ENCODE peak calls at places on chromosomes 16 and 17, in four cellular contexts. F is A549, L is K562, D is HepG2. V is an unnamed sample.

GRCh38 chr17:60989439-60989838 is 311.8 kb downstream of the BCAS3 start:
- DNase-seq in F (no peak), L (no peak), D (no peak), V (no peak)

GRCh38 chr16:89179656-89180315 is 8.2 kb downstream of the CDH15 start:
- DNase-seq in F (no peak), L (no peak), D (no peak), V (no peak)

GRCh38 chr17:73401911-73402310 is 90.1 kb upstream of the CDC42EP4 start:
- DNase-seq in F (no peak), L (peak; percentile 52), D (peak; percentile 31), V (peak; percentile 63)

GRCh38 chr16:27642753-27643152 is 92.8 kb downstream of the KATNIP start:
- DNase-seq in F (no peak), L (peak; percentile 57), D (peak; percentile 35), V (peak; percentile 49)

GRCh38 chr16:30346286-30346685 is 8.8 kb downstream of the CD2BP2 start:
- DNase-seq in F (no peak), L (no peak), D (no peak), V (no peak)

GRCh38 chr17:5680766-5681165 is 96.5 kb upstream of the NLRP1 start:
- DNase-seq in F (no peak), L (no peak), D (no peak), V (no peak)

GRCh38 chr16:67241008-67241900 is 6.0 kb downstream of the FHOD1 start:
- DNase-seq in F (peak; percentile 76), L (peak; percentile 83), D (peak; percentile 32), V (no peak)

GRCh38 chr17:13024526-13025263 is 6.9 kb upstream of the ELAC2 start:
- DNase-seq in F (peak; percentile 79), L (peak; percentile 78), D (peak; percentile 55), V (peak; percentile 86)

GRCh38 chr17:3843935-3844516 is 2.0 kb downstream of the NCBP3 start:
- DNase-seq in F (peak; percentile 87), L (peak; percentile 64), D (peak; percentile 59), V (peak; percentile 67)

GRCh38 chr16:51807551-51807950 is 656.5 kb upstream of the SALL1 start:
- DNase-seq in F (no peak), L (no peak), D (no peak), V (no peak)

GRCh38 chr17:57662644-57663308 is 82.3 kb downstream of the CCDC182 start:
- DNase-seq in F (peak; percentile 37), L (peak; percentile 94), D (peak; percentile 12), V (peak; percentile 98)

GRCh38 chr16:54654429-54654828 is 276.2 kb upstream of the IRX5 start:
- DNase-seq in F (no peak), L (no peak), D (no peak), V (no peak)

GRCh38 chr16:88737298-88738166 is 31.2 kb downstream of the CTU2 start:
- DNase-seq in F (peak; percentile 65), L (peak; percentile 92), D (peak; percentile 55), V (peak; percentile 81)

GRCh38 chr17:46071796-46072195 is 72.7 kb downstream of the STH start:
- DNase-seq in F (no peak), L (no peak), D (no peak), V (no peak)

GRCh38 chr17:1227917-1228751 is 42.1 kb upstream of the BHLHA9 start:
- DNase-seq in F (no peak), L (no peak), D (no peak), V (peak; percentile 33)

GRCh38 chr17:2023692-2024571 is 1.2 kb downstream of the RTN4RL1 start:
- DNase-seq in F (peak; percentile 55), L (peak; percentile 46), D (no peak), V (peak; percentile 86)

GRCh38 chr17:43349142-43349541 is 49.7 kb upstream of the ARL4D start:
- DNase-seq in F (no peak), L (peak; percentile 6), D (no peak), V (no peak)

GRCh38 chr17:50130778-50131317 is 888 bp upstream of the SAMD14 start:
- DNase-seq in F (no peak), L (no peak), D (peak; percentile 39), V (no peak)

GRCh38 chr16:24748242-24748641 is 18.8 kb downstream of the TNRC6A start:
- DNase-seq in F (peak; percentile 35), L (peak; percentile 58), D (no peak), V (no peak)

GRCh38 chr16:9261376-9261775 is 169.9 kb downstream of the HAPSTR1 start:
- DNase-seq in F (no peak), L (no peak), D (no peak), V (no peak)

GRCh38 chr16:46728804-46729203 is 19.3 kb downstream of the MYLK3 start:
- DNase-seq in F (no peak), L (no peak), D (no peak), V (no peak)

GRCh38 chr16:57505169-57505568 is 18.9 kb upstream of the DOK4 start:
- DNase-seq in F (no peak), L (no peak), D (no peak), V (no peak)

GRCh38 chr17:26792486-26792885 is 501.4 kb upstream of the WSB1 start:
- DNase-seq in F (no peak), L (no peak), D (no peak), V (no peak)

GRCh38 chr17:4790705-4791088 is 1.9 kb downstream of the GLTPD2 start:
- DNase-seq in F (no peak), L (no peak), D (no peak), V (no peak)

GRCh38 chr17:64216385-64217248 is 46.4 kb downstream of the TEX2 start:
- DNase-seq in F (no peak), L (peak; percentile 74), D (peak; percentile 94), V (peak; percentile 46)

GRCh38 chr16:68369697-68370096 is 58.9 kb downstream of the PRMT7 start:
- DNase-seq in F (no peak), L (no peak), D (no peak), V (no peak)

GRCh38 chr16:71669926-71670536 is 44.0 kb downstream of the MARVELD3 start:
- DNase-seq in F (no peak), L (no peak), D (no peak), V (no peak)

GRCh38 chr17:48757524-48757961 is 29.0 kb upstream of the HOXB13 start:
- DNase-seq in F (no peak), L (no peak), D (no peak), V (no peak)

GRCh38 chr17:77645441-77646430 is 312.8 kb upstream of the TNRC6C start:
- DNase-seq in F (no peak), L (no peak), D (no peak), V (no peak)

GRCh38 chr16:2950400-2950724 is 13.7 kb upstream of the KREMEN2 start:
- DNase-seq in F (no peak), L (no peak), D (no peak), V (no peak)

GRCh38 chr16:77675464-77676324 is 46.6 kb upstream of the NUDT7 start:
- DNase-seq in F (peak; percentile 41), L (peak; percentile 71), D (peak; percentile 74), V (peak; percentile 78)

DNA sequence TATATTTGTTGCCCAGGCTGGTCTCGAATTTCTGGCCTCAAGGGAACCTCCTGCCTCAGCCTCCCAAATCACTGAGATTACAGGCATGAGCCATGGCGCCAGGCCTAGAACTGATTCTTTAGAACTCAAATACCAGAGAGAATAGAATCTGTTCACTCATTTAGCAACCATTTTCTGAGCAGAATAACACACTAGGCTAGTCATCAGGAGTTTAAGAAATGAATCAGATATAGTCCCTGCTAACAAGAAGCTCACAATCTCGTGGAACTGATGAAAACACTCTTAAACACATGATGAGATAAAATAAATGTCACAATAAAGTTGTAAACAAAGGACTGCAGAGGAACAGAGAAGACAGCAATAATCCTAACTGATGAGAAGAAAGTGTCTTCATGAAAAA is 55.8 kb upstream of the ADCY9 start:
- DNase-seq in F (no peak), L (no peak), D (no peak), V (no peak)
- TF ChIP-seq HMGXB4 in F (no peak), L (no peak), D (no peak), V (no peak)

GRCh38 chr16:64356267-64356666 is 765.6 kb downstream of the CDH11 start:
- DNase-seq in F (no peak), L (no peak), D (no peak), V (no peak)
- TF ChIP-seq ESRRA in F (no peak), L (no peak), D (no peak), V (no peak)

DNA sequence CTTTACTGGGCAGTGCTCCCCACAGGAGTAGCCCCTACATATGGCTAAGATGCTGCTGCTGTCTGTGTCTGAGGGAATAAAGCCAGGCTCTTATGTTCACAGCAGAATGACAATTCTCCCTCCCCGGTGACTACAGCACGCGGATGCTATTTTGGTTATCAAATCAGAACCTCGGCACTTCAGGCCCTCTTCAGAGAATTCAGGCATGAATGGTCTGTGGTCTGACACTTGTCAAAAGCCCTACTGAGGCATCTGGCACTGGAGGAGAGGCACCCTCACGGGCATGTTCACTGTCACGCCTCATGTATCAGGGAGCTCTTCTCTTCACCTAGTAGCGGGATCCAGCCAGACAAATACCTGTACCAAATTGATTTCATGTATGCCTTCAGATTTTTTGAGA is 30.4 kb downstream of the KIAA0513 start:
- DNase-seq in F (no peak), L (no peak), D (no peak), V (no peak)
- TF ChIP-seq HMGXB4 in F (no peak), L (no peak), D (no peak), V (no peak)

GRCh38 chr17:66425751-66426396 is 123.5 kb downstream of the PRKCA start:
- DNase-seq in F (no peak), L (no peak), D (no peak), V (no peak)
- TF ChIP-seq ESRRA in F (no peak), L (no peak), D (no peak), V (no peak)

GRCh38 chr16:19264123-19264673 is 21.3 kb upstream of the CLEC19A start:
- DNase-seq in F (no peak), L (no peak), D (no peak), V (no peak)

GRCh38 chr16:19269098-19269497 is 16.4 kb upstream of the CLEC19A start:
- DNase-seq in F (no peak), L (no peak), D (no peak), V (no peak)

GRCh38 chr16:19265531-19265930 is 20.0 kb upstream of the CLEC19A start:
- DNase-seq in F (no peak), L (no peak), D (no peak), V (no peak)

DNA sequence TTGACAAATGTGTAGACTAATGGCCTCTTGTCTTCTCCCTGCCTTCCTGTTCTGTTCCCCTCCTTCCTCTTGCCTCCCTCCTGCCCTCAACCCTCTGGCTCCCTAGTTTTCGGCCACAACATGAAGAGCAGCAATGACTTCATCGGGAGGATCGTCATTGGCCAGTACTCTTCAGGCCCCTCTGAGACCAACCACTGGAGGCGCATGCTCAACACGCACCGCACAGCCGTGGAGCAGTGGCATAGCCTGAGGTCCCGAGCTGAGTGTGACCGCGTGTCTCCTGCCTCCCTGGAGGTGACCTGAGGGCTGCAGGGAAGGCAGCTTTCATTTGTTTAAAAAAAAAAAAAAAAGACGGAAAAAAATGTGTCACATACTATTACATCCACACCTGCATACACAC is 18.8 kb upstream of the CLEC19A start:
- DNase-seq in F (no peak), L (no peak), D (no peak), V (no peak)
- TF ChIP-seq HMGXB4 in F (no peak), L (no peak), D (no peak), V (no peak)